ENCODE peak calls at places on chromosomes 12 and 14, in ten cellular contexts. I is activated B cell treated with CpG ODN at 0.5 μM for 24 hours, C is IMR-90, O is progenitor cell of endocrine pancreas, W is endothelial cell, R is neural crest cell, T is cardiac muscle cell, J is GM23338, G is AG10803, A is AG04450. M is an unnamed sample.

GRCh38 chr14:75361751-75362433 is 65.9 kb upstream of the JDP2 start:
- DNase-seq in O (no peak), T (peak), C (no peak), J (no peak), W (no peak), A (no peak), R (no peak), I (no peak), G (peak), M (no peak)

GRCh38 chr12:85865905-85866304 is 8.2 kb upstream of the NTS start:
- DNase-seq in I (no peak), T (peak), R (no peak), J (no peak), C (no peak), W (no peak), O (no peak), A (no peak), G (peak), M (no peak)

GRCh38 chr12:30045171-30045570 is 261.4 kb upstream of the TMTC1 start:
- DNase-seq in I (no peak), G (no peak), J (no peak), A (no peak), C (no peak), W (no peak), O (no peak), T (no peak), R (no peak), M (no peak)

GRCh38 chr14:50040401-50040775 is 76.0 kb downstream of the VCPKMT start:
- DNase-seq in O (no peak), T (no peak), G (peak), I (no peak), C (peak), R (no peak), J (no peak), W (no peak), A (peak), M (no peak)

GRCh38 chr12:96271469-96272199 is 77.5 kb downstream of the ELK3 start:
- DNase-seq in A (no peak), T (no peak), G (peak), C (peak), I (no peak), W (no peak), O (no peak), J (no peak), R (no peak), M (no peak)

GRCh38 chr14:104130974-104131651 is 7.3 kb upstream of the KIF26A start:
- DNase-seq in O (no peak), W (peak), R (no peak), J (peak), A (no peak), T (peak), G (peak), C (peak), I (no peak), M (peak)

GRCh38 chr12:110635055-110635454 is 21.1 kb downstream of the TCTN1 start:
- DNase-seq in A (no peak), T (no peak), R (no peak), C (no peak), I (no peak), J (no peak), O (no peak), G (no peak), W (no peak), M (no peak)

GRCh38 chr14:96121660-96122395 is 82.7 kb downstream of the C14orf132 start:
- DNase-seq in O (no peak), W (no peak), R (no peak), A (peak), J (no peak), G (peak), C (peak), I (no peak), T (no peak), M (no peak)

GRCh38 chr12:94640134-94640928 is 10.0 kb downstream of the TMCC3 start:
- DNase-seq in R (no peak), J (no peak), A (no peak), I (no peak), G (peak), T (no peak), W (no peak), C (peak), O (no peak), M (no peak)

GRCh38 chr14:77099425-77100167 is 1.5 kb downstream of the CIPC start:
- DNase-seq in C (peak), A (peak), J (no peak), I (no peak), W (no peak), R (no peak), O (no peak), G (peak), T (no peak), M (no peak)

GRCh38 chr12:48980953-48981756 is 3.0 kb downstream of the WNT1 start:
- DNase-seq in J (peak), A (no peak), G (no peak), R (no peak), O (no peak), W (no peak), C (peak), I (no peak), T (no peak), M (no peak)

GRCh38 chr14:32197919-32198318 is 3.9 kb upstream of the RNU6-7 start:
- DNase-seq in G (no peak), J (no peak), T (no peak), A (no peak), O (no peak), C (no peak), R (no peak), I (no peak), W (no peak), M (no peak)

GRCh38 chr14:52575858-52576257 is 23.2 kb downstream of the GPR137C start:
- DNase-seq in I (no peak), T (no peak), C (no peak), J (no peak), O (no peak), A (no peak), W (no peak), R (no peak), G (no peak), M (no peak)

GRCh38 chr12:45324391-45324790 is 108.5 kb downstream of the ANO6 start:
- DNase-seq in G (no peak), J (no peak), A (no peak), O (no peak), C (peak), I (no peak), W (no peak), T (no peak), R (no peak), M (no peak)

GRCh38 chr14:20811994-20812393 is 9.3 kb upstream of the RNASE1 start:
- DNase-seq in C (no peak), J (no peak), A (no peak), R (no peak), O (no peak), I (no peak), T (no peak), G (no peak), W (no peak), M (no peak)

GRCh38 chr14:95533391-95533821 is 1.4 kb upstream of the GLRX5 start:
- DNase-seq in R (no peak), J (peak), T (no peak), O (no peak), W (no peak), C (peak), A (no peak), G (peak), I (no peak), M (no peak)

GRCh38 chr12:65948320-65949008 is 124.2 kb downstream of the HMGA2 start:
- DNase-seq in I (no peak), W (no peak), A (peak), G (peak), J (no peak), C (peak), T (no peak), R (no peak), O (no peak), M (peak)

GRCh38 chr14:52080817-52081755 is 12.2 kb upstream of the NID2 start:
- DNase-seq in T (peak), C (peak), I (no peak), O (no peak), G (peak), J (no peak), A (peak), R (no peak), W (no peak), M (no peak)

GRCh38 chr12:77914089-77914488 is 83.4 kb downstream of the NAV3 start:
- DNase-seq in R (no peak), W (no peak), G (peak), O (no peak), C (no peak), T (no peak), I (no peak), J (no peak), A (no peak), M (no peak)

GRCh38 chr14:21098134-21098891 is at the start of gene ZNF219:
- DNase-seq in A (no peak), O (peak), C (peak), J (peak), R (peak), G (peak), I (peak), W (peak), T (peak), M (peak)

GRCh38 chr14:71749613-71750238 is 182.5 kb upstream of the RGS6 start:
- DNase-seq in C (no peak), G (no peak), I (no peak), A (no peak), W (no peak), J (no peak), O (no peak), R (no peak), T (no peak), M (no peak)

GRCh38 chr14:103194256-103195045 is 71.2 kb downstream of the TNFAIP2 start:
- DNase-seq in O (no peak), C (peak), J (no peak), R (no peak), W (no peak), I (no peak), T (no peak), G (peak), A (peak), M (no peak)

GRCh38 chr14:68795602-68796417 is 2.9 kb upstream of the ZFP36L1 start:
- DNase-seq in J (peak), G (peak), R (no peak), A (no peak), C (peak), I (peak), O (peak), W (peak), T (peak), M (peak)

GRCh38 chr12:31346211-31346610 is 20.3 kb upstream of the SINHCAF start:
- DNase-seq in A (no peak), G (no peak), J (no peak), T (no peak), W (no peak), C (no peak), O (no peak), I (no peak), R (no peak), M (no peak)

GRCh38 chr14:50363734-50364113 is 33.0 kb downstream of the CDKL1 start:
- DNase-seq in I (peak), R (no peak), O (no peak), J (no peak), G (peak), C (peak), W (no peak), A (no peak), T (no peak), M (no peak)

GRCh38 chr14:92607702-92608429 is 94.3 kb downstream of the RIN3 start:
- DNase-seq in W (no peak), C (peak), J (no peak), G (peak), O (no peak), R (no peak), I (no peak), A (no peak), T (no peak), M (no peak)

GRCh38 chr12:132218915-132219314 is 74.7 kb downstream of the NOC4L start:
- DNase-seq in T (peak), C (no peak), W (peak), O (no peak), A (no peak), R (peak), J (peak), I (no peak), G (no peak), M (no peak)

DNA sequence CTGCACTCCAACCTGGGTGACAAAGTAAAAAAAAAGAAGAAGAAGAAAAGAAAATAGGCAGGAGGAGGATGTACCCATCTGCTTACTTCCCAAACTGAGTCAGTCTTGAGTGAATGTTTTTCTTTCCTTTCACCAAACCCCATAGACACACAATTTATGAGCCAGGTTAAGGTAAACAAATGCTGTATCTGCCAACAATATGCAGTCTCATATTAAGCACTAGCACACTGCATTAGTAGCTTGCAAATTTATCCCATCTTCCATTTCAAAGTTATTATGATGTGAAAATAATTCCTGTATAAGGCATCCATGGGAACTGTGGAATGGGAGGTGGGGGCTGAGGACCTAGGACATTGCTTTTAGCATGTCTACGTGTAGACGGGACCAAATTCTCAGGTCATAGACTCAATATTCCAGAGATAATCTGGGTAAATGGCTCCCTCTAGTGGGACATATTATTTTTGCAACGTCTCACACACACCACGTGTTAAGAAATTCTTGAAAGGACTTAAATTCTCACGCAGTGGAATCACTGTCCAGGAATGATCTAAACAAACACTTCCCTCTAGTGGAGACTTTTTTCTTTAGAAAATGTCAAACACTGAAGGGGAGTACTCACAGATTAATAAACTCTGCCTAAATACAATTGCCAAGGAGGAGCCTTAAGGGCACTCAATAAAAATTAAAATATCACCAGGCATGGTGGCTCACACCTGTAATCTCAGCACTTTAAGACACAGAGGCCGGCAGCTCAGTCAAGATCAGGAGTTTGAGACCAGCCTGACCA is 17.1 kb upstream of the OR10P1 start:
- DNase-seq in I (no peak), A (peak), T (peak), W (peak), R (peak), G (peak), J (peak), O (peak), C (peak), M (peak)
- TF ChIP-seq CTCF in I (no peak), A (peak), T (peak), W (peak), R (peak), G (peak), J (peak), O (peak), C (peak), M (peak)

DNA sequence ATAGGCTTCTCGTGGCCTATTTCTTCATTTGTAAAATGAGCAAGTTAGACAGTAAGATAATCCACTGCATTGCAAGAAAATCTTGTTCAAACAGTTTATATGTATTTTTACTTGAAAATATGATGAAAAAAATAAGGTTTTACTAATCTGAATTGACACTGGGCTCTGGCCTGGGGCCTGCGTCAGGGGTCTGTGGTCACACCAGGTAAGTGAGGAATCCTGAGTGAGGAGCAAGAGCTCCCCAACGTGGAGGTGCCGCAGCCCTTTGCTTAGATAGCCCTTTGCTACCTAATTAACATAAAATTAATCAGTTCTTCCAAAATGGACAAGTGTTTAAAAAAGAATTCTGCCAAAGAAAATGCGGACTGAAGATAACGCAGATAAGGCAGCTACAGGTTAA is 39.1 kb upstream of the STAB2 start:
- DNase-seq in J (peak), R (no peak), G (no peak), C (no peak), I (no peak), W (no peak), T (no peak), O (no peak), A (no peak), M (no peak)
- TF ChIP-seq CTCF in J (no peak), R (no peak), G (no peak), C (no peak), I (no peak), W (no peak), T (no peak), O (no peak), A (no peak), M (no peak)

GRCh38 chr14:59428581-59429012 is 36.6 kb downstream of the GPR135 start:
- DNase-seq in T (no peak), R (no peak), O (no peak), I (no peak), G (peak), A (peak), W (no peak), J (no peak), C (peak), M (no peak)
- TF ChIP-seq CTCF in T (peak), R (no peak), O (no peak), I (no peak), G (peak), A (peak), W (no peak), J (peak), C (peak), M (no peak)

GRCh38 chr12:71014180-71014785 is 93.7 kb upstream of the PTPRR start:
- DNase-seq in W (no peak), T (peak), G (peak), C (peak), O (no peak), I (no peak), R (no peak), A (no peak), J (peak), M (no peak)
- TF ChIP-seq CTCF in W (peak), T (peak), G (peak), C (peak), O (peak), I (no peak), R (peak), A (peak), J (peak), M (peak)

DNA sequence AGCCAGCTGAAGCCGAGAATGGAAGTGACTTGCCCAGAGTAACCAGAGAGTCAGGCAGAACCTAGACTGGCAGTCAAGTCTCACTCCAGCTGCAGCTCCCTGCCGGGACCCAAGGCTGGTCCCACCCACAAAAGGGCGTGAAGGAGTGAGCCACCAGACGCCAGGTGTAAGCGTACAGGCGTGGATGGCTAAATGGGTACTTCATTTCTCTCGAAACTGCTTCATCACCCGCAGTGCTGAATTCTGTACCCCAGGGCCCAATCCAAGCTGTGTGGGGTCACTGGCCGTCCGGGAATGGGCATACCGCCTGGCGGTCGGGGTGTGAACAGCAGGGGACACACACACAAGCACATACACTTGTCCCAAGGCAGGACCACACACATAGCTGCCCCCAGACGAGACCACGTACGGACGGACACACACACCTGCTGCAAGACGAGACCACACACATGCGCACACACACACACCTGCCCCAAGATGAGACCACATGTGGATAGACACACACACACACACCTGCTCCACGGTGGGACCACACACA is 34.8 kb downstream of the DEGS2 start:
- DNase-seq in A (no peak), C (no peak), G (no peak), W (no peak), J (no peak), I (no peak), T (no peak), O (no peak), R (no peak), M (no peak)
- TF ChIP-seq CTCF in A (no peak), C (no peak), G (no peak), W (no peak), J (no peak), I (no peak), T (no peak), O (no peak), R (no peak), M (no peak)

DNA sequence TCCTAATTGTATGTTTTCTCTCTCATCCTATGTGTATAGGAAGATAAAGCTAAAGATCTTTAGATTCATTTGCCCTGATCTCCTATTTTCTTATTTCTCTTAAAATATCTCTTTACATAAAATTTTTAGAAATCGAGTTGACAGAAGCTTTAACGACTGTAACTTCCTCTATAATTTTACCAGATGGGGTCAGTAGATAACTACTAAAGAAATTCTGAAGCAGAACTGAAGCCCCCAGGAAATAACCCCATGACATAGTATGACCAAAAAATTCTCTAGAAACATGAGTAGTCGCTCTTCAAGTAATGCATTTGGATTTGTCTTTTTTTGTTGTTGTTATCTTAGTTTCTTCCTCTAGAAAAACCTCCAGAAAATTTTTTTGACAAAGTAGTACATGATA is 288.0 kb downstream of the ERC1 start:
- DNase-seq in A (no peak), T (peak), O (no peak), C (no peak), I (no peak), R (no peak), G (no peak), W (no peak), J (no peak), M (no peak)
- TF ChIP-seq CTCF in A (no peak), T (no peak), O (no peak), C (peak), I (no peak), R (peak), G (peak), W (no peak), J (peak), M (no peak)

DNA sequence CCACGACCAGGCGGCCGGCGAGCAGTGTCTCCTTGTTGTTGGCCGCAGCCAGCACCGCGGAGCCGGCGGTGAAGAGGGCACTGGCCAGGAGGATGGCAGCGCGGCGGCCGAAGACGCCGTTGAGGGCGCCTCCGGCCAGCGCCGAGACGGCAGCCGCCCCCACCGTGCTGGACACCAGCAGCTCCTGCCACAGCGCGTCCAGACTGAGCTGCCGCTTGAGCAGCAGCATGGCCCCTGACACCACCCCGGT is 691 bp downstream of the SLC2A13 start:
- DNase-seq in W (no peak), G (peak), I (no peak), R (peak), C (no peak), A (no peak), T (no peak), O (no peak), J (no peak), M (no peak)
- TF ChIP-seq CTCF in W (no peak), G (no peak), I (no peak), R (no peak), C (no peak), A (no peak), T (no peak), O (no peak), J (no peak), M (no peak)

GRCh38 chr12:70839544-70839943 is 81.0 kb downstream of the PTPRR start:
- DNase-seq in O (no peak), W (no peak), R (no peak), T (no peak), A (no peak), J (peak), G (no peak), C (no peak), I (no peak), M (no peak)
- TF ChIP-seq CTCF in O (no peak), W (no peak), R (no peak), T (no peak), A (no peak), J (peak), G (no peak), C (no peak), I (no peak), M (no peak)